ENCODE peak calls at places on chromosome 4, in nine cellular contexts. C is NCI-H1105 treated with DMSO at 0.1 percent for 48 hours, T is LoVo, H is Right ventricle myocardium inferior, U is A172, N is NCI-H510A treated with DMSO at 0.1 percent for 48 hours, A is pulmonary artery endothelial cell, O is HuH-7, M is OCI-LY7. V is an unnamed sample.

GRCh38 chr4:25347971-25348370 is 29.1 kb upstream of the ANAPC4 start:
- DNase-seq in T (no peak), A (no peak), H (no peak), N (no peak), M (no peak), C (no peak), U (no peak), O (no peak), V (no peak)

GRCh38 chr4:150886597-150886996 is 128.5 kb downstream of the LRBA start:
- DNase-seq in A (no peak), O (no peak), N (no peak), M (no peak), U (no peak), T (no peak), C (no peak), H (no peak), V (no peak)

GRCh38 chr4:2348786-2349185 is 69.7 kb downstream of the ZFYVE28 start:
- DNase-seq in U (no peak), T (no peak), A (no peak), C (no peak), N (no peak), M (no peak), O (no peak), H (no peak), V (no peak)

GRCh38 chr4:133320576-133321170 is 171.6 kb downstream of the PCDH10 start:
- DNase-seq in U (peak), C (peak), T (peak), A (no peak), O (peak), N (peak), H (no peak), M (peak), V (peak)

GRCh38 chr4:10164877-10165283 is 48.3 kb upstream of the WDR1 start:
- DNase-seq in C (peak), U (peak), O (peak), H (no peak), A (no peak), M (no peak), N (peak), T (no peak), V (peak)

GRCh38 chr4:188282620-188283232 is 143.5 kb downstream of the TRIML1 start:
- DNase-seq in H (no peak), C (no peak), U (no peak), M (no peak), O (no peak), A (no peak), N (no peak), T (no peak), V (peak)

GRCh38 chr4:583820-584219 is 7.7 kb upstream of the TMEM271 start:
- DNase-seq in M (no peak), N (no peak), T (no peak), C (no peak), H (no peak), A (no peak), O (no peak), U (no peak), V (no peak)

GRCh38 chr4:138540056-138540800 is 298.1 kb upstream of the SLC7A11 start:
- DNase-seq in C (no peak), M (no peak), T (no peak), A (no peak), N (no peak), H (no peak), O (no peak), U (peak), V (no peak)

GRCh38 chr4:27059446-27059845 is 198.8 kb downstream of the STIM2 start:
- DNase-seq in N (no peak), U (no peak), M (no peak), C (no peak), A (no peak), O (no peak), H (no peak), T (no peak), V (no peak)

GRCh38 chr4:8044244-8044643 is 104.6 kb upstream of the AFAP1 start:
- DNase-seq in U (no peak), T (no peak), O (no peak), C (no peak), N (no peak), M (no peak), A (no peak), H (no peak), V (no peak)

GRCh38 chr4:15963568-15963967 is 593 bp upstream of the FGFBP2 start:
- DNase-seq in C (no peak), A (no peak), M (no peak), U (no peak), T (no peak), N (no peak), H (no peak), O (no peak), V (no peak)

GRCh38 chr4:26807330-26807729 is 53.3 kb upstream of the STIM2 start:
- DNase-seq in T (no peak), N (no peak), M (peak), U (no peak), H (no peak), O (no peak), A (no peak), C (no peak), V (no peak)

GRCh38 chr4:8558080-8558960 is 21.9 kb upstream of the GPR78 start:
- DNase-seq in U (peak), T (no peak), C (no peak), A (no peak), M (no peak), N (no peak), O (no peak), H (peak), V (no peak)

GRCh38 chr4:83285022-83285387 is 407 bp upstream of the COQ2 start:
- DNase-seq in U (peak), H (no peak), M (peak), N (peak), A (peak), T (peak), C (peak), O (peak), V (no peak)

GRCh38 chr4:85147481-85148076 is 181.1 kb upstream of the WDFY3 start:
- DNase-seq in C (peak), A (peak), T (peak), H (peak), U (peak), M (peak), O (peak), N (peak), V (peak)

GRCh38 chr4:24511371-24512063 is 72.8 kb downstream of the DHX15 start:
- DNase-seq in O (no peak), N (no peak), H (no peak), M (no peak), C (no peak), T (no peak), A (no peak), U (no peak), V (peak)

GRCh38 chr4:141066690-141067089 is 66.6 kb downstream of the RNF150 start:
- DNase-seq in O (no peak), H (no peak), T (no peak), N (no peak), M (no peak), A (no peak), C (no peak), U (no peak), V (no peak)

GRCh38 chr4:78480286-78480685 is 71.3 kb upstream of the ANXA3 start:
- DNase-seq in O (no peak), M (no peak), T (no peak), U (no peak), H (no peak), C (no peak), A (no peak), N (no peak), V (no peak)

GRCh38 chr4:3257125-3257690 is 8.2 kb downstream of the MSANTD1 start:
- DNase-seq in H (peak), T (peak), O (no peak), N (peak), C (peak), U (no peak), A (no peak), M (no peak), V (no peak)

GRCh38 chr4:183658362-183659028 is 490 bp downstream of the RWDD4 start:
- DNase-seq in N (no peak), M (peak), C (no peak), T (peak), U (no peak), A (no peak), O (no peak), H (peak), V (peak)

GRCh38 chr4:42344260-42344659 is 53.0 kb upstream of the SHISA3 start:
- DNase-seq in C (no peak), M (no peak), H (no peak), A (no peak), U (no peak), T (no peak), O (no peak), N (no peak), V (no peak)

GRCh38 chr4:81084029-81084428 is 53.5 kb downstream of the BMP3 start:
- DNase-seq in C (no peak), A (no peak), O (no peak), T (peak), H (no peak), U (no peak), N (no peak), M (no peak), V (no peak)

GRCh38 chr4:145280541-145280940 is 100.2 kb upstream of the OTUD4 start:
- DNase-seq in M (no peak), T (no peak), N (no peak), A (no peak), C (no peak), U (no peak), O (no peak), H (no peak), V (no peak)

GRCh38 chr4:66974665-66975064 is 570.6 kb downstream of the CENPC start:
- DNase-seq in O (no peak), N (no peak), M (no peak), T (no peak), C (no peak), U (no peak), H (no peak), A (no peak), V (no peak)

GRCh38 chr4:87342872-87343271 is 20.2 kb upstream of the HSD17B13 start:
- DNase-seq in U (no peak), T (no peak), O (no peak), C (no peak), A (no peak), H (no peak), M (no peak), N (peak), V (no peak)